ENCODE peak calls at places on chromosomes 7 and 10, in six cellular contexts. One of them, this sample, is unnamed.

GRCh38 chr10:71029411-71029881 is 141.1 kb upstream of the PCBD1 start:
- ATAC-seq in A549: no peak
- ATAC-seq in GM12878: no peak
- ATAC-seq in upper lobe of left lung: no peak
- ATAC-seq in HepG2: no peak
- ATAC-seq in K562: no peak
- ATAC-seq in this sample: no peak

GRCh38 chr10:11386044-11386443 is 225.4 kb downstream of the USP6NL start:
- ATAC-seq in A549: no peak
- ATAC-seq in GM12878: no peak
- ATAC-seq in upper lobe of left lung: no peak
- ATAC-seq in HepG2: no peak
- ATAC-seq in K562: no peak
- ATAC-seq in this sample: no peak

GRCh38 chr10:43390791-43391190 is 18.2 kb downstream of the HNRNPF start:
- ATAC-seq in A549: peak
- ATAC-seq in GM12878: peak
- ATAC-seq in upper lobe of left lung: no peak
- ATAC-seq in HepG2: peak
- ATAC-seq in K562: peak
- ATAC-seq in this sample: peak

GRCh38 chr7:1150400-1151002 is 9.5 kb downstream of the ZFAND2A start:
- ATAC-seq in A549: no peak
- ATAC-seq in GM12878: no peak
- ATAC-seq in upper lobe of left lung: no peak
- ATAC-seq in HepG2: no peak
- ATAC-seq in K562: no peak
- ATAC-seq in this sample: no peak

GRCh38 chr10:103618575-103619423 is 125.3 kb downstream of the NEURL1 start:
- ATAC-seq in A549: no peak
- ATAC-seq in GM12878: no peak
- ATAC-seq in upper lobe of left lung: no peak
- ATAC-seq in HepG2: no peak
- ATAC-seq in K562: peak
- ATAC-seq in this sample: peak

GRCh38 chr7:111018960-111019835 is 71.7 kb upstream of the LRRN3 start:
- ATAC-seq in A549: no peak
- ATAC-seq in GM12878: no peak
- ATAC-seq in upper lobe of left lung: no peak
- ATAC-seq in HepG2: peak
- ATAC-seq in K562: peak
- ATAC-seq in this sample: no peak

GRCh38 chr10:71569775-71570588 is 149.6 kb downstream of the C10orf105 start:
- ATAC-seq in A549: peak
- ATAC-seq in GM12878: peak
- ATAC-seq in upper lobe of left lung: no peak
- ATAC-seq in HepG2: peak
- ATAC-seq in K562: peak
- ATAC-seq in this sample: peak

GRCh38 chr10:14093735-14094484 is 236.8 kb downstream of the FRMD4A start:
- ATAC-seq in A549: no peak
- ATAC-seq in GM12878: peak
- ATAC-seq in upper lobe of left lung: no peak
- ATAC-seq in HepG2: no peak
- ATAC-seq in K562: no peak
- ATAC-seq in this sample: no peak

GRCh38 chr10:11875183-11875498 is 52.0 kb downstream of the PROSER2 start:
- ATAC-seq in A549: peak
- ATAC-seq in GM12878: peak
- ATAC-seq in upper lobe of left lung: peak
- ATAC-seq in HepG2: peak
- ATAC-seq in K562: peak
- ATAC-seq in this sample: no peak

GRCh38 chr10:85832988-85833387 is 533.6 kb downstream of the GRID1 start:
- ATAC-seq in A549: no peak
- ATAC-seq in GM12878: no peak
- ATAC-seq in upper lobe of left lung: peak
- ATAC-seq in HepG2: no peak
- ATAC-seq in K562: no peak
- ATAC-seq in this sample: no peak

GRCh38 chr7:155257482-155258232 is 40.0 kb upstream of the INSIG1 start:
- ATAC-seq in A549: no peak
- ATAC-seq in GM12878: no peak
- ATAC-seq in upper lobe of left lung: no peak
- ATAC-seq in HepG2: no peak
- ATAC-seq in K562: peak
- ATAC-seq in this sample: peak

GRCh38 chr7:84640637-84641036 is 446.0 kb upstream of the SEMA3A start:
- ATAC-seq in A549: no peak
- ATAC-seq in GM12878: no peak
- ATAC-seq in upper lobe of left lung: no peak
- ATAC-seq in HepG2: no peak
- ATAC-seq in K562: no peak
- ATAC-seq in this sample: no peak

GRCh38 chr7:147563669-147564068 is 1026.9 kb upstream of the C7orf33 start:
- ATAC-seq in A549: no peak
- ATAC-seq in GM12878: no peak
- ATAC-seq in upper lobe of left lung: no peak
- ATAC-seq in HepG2: no peak
- ATAC-seq in K562: no peak
- ATAC-seq in this sample: no peak

GRCh38 chr10:50610364-50610763 is 13.4 kb downstream of the SGMS1 start:
- ATAC-seq in A549: no peak
- ATAC-seq in GM12878: no peak
- ATAC-seq in upper lobe of left lung: no peak
- ATAC-seq in HepG2: no peak
- ATAC-seq in K562: no peak
- ATAC-seq in this sample: no peak

GRCh38 chr10:71713135-71714040 is 6.2 kb downstream of the C10orf105 start:
- ATAC-seq in A549: peak
- ATAC-seq in GM12878: no peak
- ATAC-seq in upper lobe of left lung: peak
- ATAC-seq in HepG2: peak
- ATAC-seq in K562: peak
- ATAC-seq in this sample: peak

GRCh38 chr7:122403113-122403512 is 98.6 kb upstream of the FEZF1 start:
- ATAC-seq in A549: no peak
- ATAC-seq in GM12878: peak
- ATAC-seq in upper lobe of left lung: no peak
- ATAC-seq in HepG2: no peak
- ATAC-seq in K562: no peak
- ATAC-seq in this sample: no peak

GRCh38 chr7:100691676-100692577 is 2.1 kb downstream of the GIGYF1 start:
- ATAC-seq in A549: peak
- ATAC-seq in GM12878: peak
- ATAC-seq in upper lobe of left lung: peak
- ATAC-seq in HepG2: peak
- ATAC-seq in K562: peak
- ATAC-seq in this sample: peak

GRCh38 chr10:22784668-22785067 is 70.3 kb upstream of the PIP4K2A start:
- ATAC-seq in A549: no peak
- ATAC-seq in GM12878: no peak
- ATAC-seq in upper lobe of left lung: no peak
- ATAC-seq in HepG2: no peak
- ATAC-seq in K562: no peak
- ATAC-seq in this sample: no peak

GRCh38 chr10:59754951-59755350 is 1.7 kb upstream of the MRLN start:
- ATAC-seq in A549: no peak
- ATAC-seq in GM12878: no peak
- ATAC-seq in upper lobe of left lung: no peak
- ATAC-seq in HepG2: no peak
- ATAC-seq in K562: no peak
- ATAC-seq in this sample: no peak

GRCh38 chr10:101272229-101272868 is 43.1 kb upstream of the LBX1 start:
- ATAC-seq in A549: peak
- ATAC-seq in GM12878: peak
- ATAC-seq in upper lobe of left lung: peak
- ATAC-seq in HepG2: peak
- ATAC-seq in K562: peak
- ATAC-seq in this sample: peak

GRCh38 chr7:137081694-137082093 is 213.2 kb downstream of the CHRM2 start:
- ATAC-seq in A549: no peak
- ATAC-seq in GM12878: no peak
- ATAC-seq in upper lobe of left lung: no peak
- ATAC-seq in HepG2: no peak
- ATAC-seq in K562: no peak
- ATAC-seq in this sample: peak
- TF ChIP-seq EP300 in A549: no peak
- TF ChIP-seq EP300 in GM12878: no peak
- TF ChIP-seq EP300 in upper lobe of left lung: no peak
- TF ChIP-seq EP300 in HepG2: no peak
- TF ChIP-seq EP300 in K562: no peak
- TF ChIP-seq EP300 in this sample: no peak

DNA sequence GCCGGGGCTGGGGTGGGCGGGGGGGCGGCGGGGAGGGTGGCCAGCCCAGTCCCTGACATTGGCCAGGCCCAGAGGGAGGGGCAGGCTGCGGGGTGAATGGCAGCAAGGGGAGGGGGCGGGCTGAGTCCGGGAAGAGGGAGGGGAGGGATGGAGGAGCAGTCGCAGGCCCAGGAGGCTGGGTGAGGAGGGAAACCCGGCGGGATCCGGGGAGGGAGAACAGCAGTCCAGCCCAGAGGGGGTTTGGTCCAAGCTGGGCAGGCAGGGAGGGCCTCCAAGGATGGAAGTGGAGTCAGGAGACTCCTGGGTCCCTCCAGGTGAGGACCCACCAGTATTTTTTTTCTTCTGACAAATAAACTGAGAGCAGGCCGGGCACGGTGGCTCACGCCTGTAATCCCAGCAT is 14.4 kb downstream of the GRID2IP start:
- ATAC-seq in A549: peak
- ATAC-seq in GM12878: no peak
- ATAC-seq in upper lobe of left lung: no peak
- ATAC-seq in HepG2: peak
- ATAC-seq in K562: no peak
- ATAC-seq in this sample: no peak
- TF ChIP-seq CTCF in A549: no peak
- TF ChIP-seq CTCF in GM12878: no peak
- TF ChIP-seq CTCF in upper lobe of left lung: no peak
- TF ChIP-seq CTCF in HepG2: no peak
- TF ChIP-seq CTCF in K562: no peak
- TF ChIP-seq CTCF in this sample: no peak

DNA sequence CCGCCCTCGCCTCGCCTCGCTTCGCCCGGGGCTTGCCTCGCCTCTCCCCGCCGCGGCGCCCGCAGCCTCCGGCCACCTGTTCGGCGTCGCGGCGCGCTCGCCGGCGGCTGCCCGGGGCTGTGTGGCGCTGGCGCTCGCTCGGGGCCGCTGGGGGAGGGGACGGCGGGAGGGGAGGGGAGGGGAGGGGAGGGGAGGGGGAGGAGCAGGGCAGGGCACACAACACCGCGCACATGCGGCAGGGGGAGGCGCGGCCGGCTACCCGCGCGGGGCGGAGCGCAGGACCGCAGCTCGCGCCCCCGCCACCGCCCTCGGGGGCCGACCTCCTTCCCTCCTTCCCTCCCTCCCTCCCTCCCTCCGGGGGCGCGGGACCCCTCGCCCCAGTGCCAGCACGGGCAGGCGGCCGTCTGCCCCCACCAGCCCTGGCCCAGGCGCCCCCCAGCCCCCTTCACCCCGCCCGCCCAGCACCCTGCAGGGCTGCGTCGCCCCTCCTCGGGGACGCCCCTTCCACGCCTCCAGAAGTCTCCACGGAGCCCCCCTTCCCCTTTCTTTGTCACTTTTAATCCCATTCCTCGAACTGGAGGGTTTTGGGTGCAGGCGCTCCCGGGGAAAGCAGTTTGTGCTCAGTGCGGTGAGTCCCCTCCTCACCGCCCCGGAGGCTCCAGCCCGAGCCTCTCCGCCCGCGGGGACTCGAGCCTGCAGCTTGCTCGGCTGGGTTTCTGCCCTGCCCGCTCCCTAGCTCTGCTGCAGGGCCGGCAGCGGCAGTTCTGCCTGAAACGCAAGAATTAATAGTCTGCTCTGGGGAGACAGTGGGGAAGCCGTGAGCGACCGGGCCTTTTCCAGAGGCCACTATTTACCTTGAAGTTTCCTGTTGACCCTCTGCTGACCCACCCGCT is at the start of gene PARD3:
- ATAC-seq in A549: peak
- ATAC-seq in GM12878: peak
- ATAC-seq in upper lobe of left lung: peak
- ATAC-seq in HepG2: peak
- ATAC-seq in K562: peak
- ATAC-seq in this sample: peak
- H3K27ac ChIP-seq in A549: peak
- H3K27ac ChIP-seq in GM12878: no peak
- H3K27ac ChIP-seq in upper lobe of left lung: peak
- H3K27ac ChIP-seq in HepG2: peak
- H3K27ac ChIP-seq in K562: no peak
- H3K27ac ChIP-seq in this sample: peak

DNA sequence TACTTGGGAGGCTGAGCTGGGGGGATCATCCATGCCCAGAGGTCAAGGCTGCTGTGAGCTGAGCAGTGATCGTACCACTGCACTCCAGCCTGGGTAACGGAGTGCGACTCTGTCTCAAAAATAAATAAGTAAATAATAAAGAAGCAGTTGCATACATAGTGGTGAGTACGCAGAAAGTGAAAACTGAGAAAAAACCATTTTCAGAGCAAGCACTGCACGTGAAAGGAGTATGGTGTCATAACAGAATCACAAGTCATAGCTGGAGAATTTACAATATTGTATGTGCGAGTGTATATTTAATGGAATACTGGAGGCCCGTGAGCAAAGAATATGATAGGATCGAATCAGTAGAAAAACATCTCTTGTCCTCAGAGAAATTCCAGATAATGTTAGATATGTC is 22.3 kb downstream of the KIAA1217 start:
- ATAC-seq in A549: no peak
- ATAC-seq in GM12878: no peak
- ATAC-seq in upper lobe of left lung: no peak
- ATAC-seq in HepG2: no peak
- ATAC-seq in K562: no peak
- ATAC-seq in this sample: no peak
- TF ChIP-seq EP300 in A549: no peak
- TF ChIP-seq EP300 in GM12878: no peak
- TF ChIP-seq EP300 in upper lobe of left lung: no peak
- TF ChIP-seq EP300 in HepG2: no peak
- TF ChIP-seq EP300 in K562: no peak
- TF ChIP-seq EP300 in this sample: no peak

GRCh38 chr7:13278020-13278419 is 590.6 kb downstream of the ARL4A start:
- ATAC-seq in A549: no peak
- ATAC-seq in GM12878: no peak
- ATAC-seq in upper lobe of left lung: no peak
- ATAC-seq in HepG2: no peak
- ATAC-seq in K562: no peak
- ATAC-seq in this sample: no peak

GRCh38 chr7:13282377-13282980 is 595.0 kb downstream of the ARL4A start:
- ATAC-seq in A549: no peak
- ATAC-seq in GM12878: no peak
- ATAC-seq in upper lobe of left lung: no peak
- ATAC-seq in HepG2: no peak
- ATAC-seq in K562: no peak
- ATAC-seq in this sample: no peak

GRCh38 chr7:13279854-13280435 is 592.5 kb downstream of the ARL4A start:
- ATAC-seq in A549: no peak
- ATAC-seq in GM12878: no peak
- ATAC-seq in upper lobe of left lung: no peak
- ATAC-seq in HepG2: no peak
- ATAC-seq in K562: no peak
- ATAC-seq in this sample: no peak

GRCh38 chr7:13276977-13277376 is 589.5 kb downstream of the ARL4A start:
- ATAC-seq in A549: no peak
- ATAC-seq in GM12878: no peak
- ATAC-seq in upper lobe of left lung: no peak
- ATAC-seq in HepG2: no peak
- ATAC-seq in K562: no peak
- ATAC-seq in this sample: no peak
- TF ChIP-seq CTCF in A549: peak
- TF ChIP-seq CTCF in GM12878: peak
- TF ChIP-seq CTCF in upper lobe of left lung: no peak
- TF ChIP-seq CTCF in HepG2: no peak
- TF ChIP-seq CTCF in K562: peak
- TF ChIP-seq CTCF in this sample: no peak